ENCODE peak calls at places on chromosome 1, in seven cellular contexts. J is brain microvascular endothelial cell, W is ovary, A is foreskin fibroblast, G is sigmoid colon, B is GM20000, P is adrenal gland. N is an unnamed sample.

GRCh38 chr1:32335619-32335950 is 448 bp downstream of the MARCKSL1 start:
- DNase-seq in J (no peak), W (no peak), A (no peak), G (no peak), B (peak), P (no peak), N (no peak)

GRCh38 chr1:58815680-58816071 is 31.8 kb upstream of the JUN start:
- DNase-seq in J (peak), W (no peak), A (peak), G (no peak), B (peak), P (peak), N (peak)

GRCh38 chr1:99279525-99279924 is 15.2 kb downstream of the PLPPR4 start:
- DNase-seq in J (no peak), W (no peak), A (no peak), G (no peak), B (no peak), P (no peak), N (no peak)

GRCh38 chr1:153783233-153784190 is 8.3 kb downstream of the SLC27A3 start:
- DNase-seq in J (peak), W (peak), A (peak), G (peak), B (peak), P (peak), N (peak)

GRCh38 chr1:206631085-206631509 is 4.2 kb upstream of the DYRK3 start:
- DNase-seq in J (peak), W (peak), A (peak), G (peak), B (peak), P (peak), N (peak)

GRCh38 chr1:177423083-177423482 is 252.3 kb downstream of the BRINP2 start:
- DNase-seq in J (no peak), W (no peak), A (no peak), G (peak), B (no peak), P (no peak), N (no peak)

GRCh38 chr1:29708381-29708780 is 472.1 kb downstream of the PTPRU start:
- DNase-seq in J (no peak), W (no peak), A (peak), G (no peak), B (no peak), P (no peak), N (no peak)

GRCh38 chr1:202122639-202123335 is at the start of gene GPR37L1:
- DNase-seq in J (no peak), W (peak), A (peak), G (no peak), B (no peak), P (peak), N (peak)

GRCh38 chr1:164064501-164064900 is 494.5 kb upstream of the PBX1 start:
- DNase-seq in J (no peak), W (no peak), A (peak), G (no peak), B (no peak), P (no peak), N (no peak)

GRCh38 chr1:89271616-89272015 is 1.0 kb downstream of the GBP5 start:
- DNase-seq in J (no peak), W (no peak), A (peak), G (no peak), B (no peak), P (no peak), N (peak)

GRCh38 chr1:184419734-184420161 is 32.9 kb downstream of the C1orf21 start:
- DNase-seq in J (no peak), W (no peak), A (peak), G (no peak), B (no peak), P (no peak), N (peak)

GRCh38 chr1:214380418-214380817 is 99.5 kb downstream of the SMYD2 start:
- DNase-seq in J (no peak), W (no peak), A (no peak), G (no peak), B (no peak), P (no peak), N (no peak)

GRCh38 chr1:108124622-108125311 is 75.4 kb downstream of the SLC25A24 start:
- DNase-seq in J (no peak), W (no peak), A (no peak), G (no peak), B (no peak), P (no peak), N (no peak)

DNA sequence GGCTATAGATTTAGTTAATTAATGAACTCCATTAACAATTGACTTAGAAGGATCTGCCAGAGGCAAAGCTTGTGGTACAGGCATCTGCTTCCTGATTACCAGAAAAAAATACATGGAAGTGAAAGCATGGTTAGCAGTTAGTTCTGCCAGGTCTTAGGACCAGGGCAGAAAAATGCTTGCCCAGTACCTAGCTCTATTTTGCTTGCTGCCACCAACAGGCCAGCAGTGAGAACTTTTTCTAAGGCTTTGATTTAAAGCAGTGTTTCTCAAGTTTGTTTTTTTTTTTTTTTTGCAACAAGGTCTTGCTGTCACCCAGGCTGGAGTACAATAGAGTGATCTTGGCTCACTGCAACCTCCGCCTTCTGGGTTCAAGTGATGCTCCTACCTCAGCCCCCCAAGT is 16.4 kb upstream of the MTF1 start:
- DNase-seq in J (peak), W (no peak), A (peak), G (no peak), B (no peak), P (no peak), N (peak)
- TF ChIP-seq CTCF in J (peak), W (no peak), A (peak), G (no peak), B (no peak), P (no peak), N (peak)

GRCh38 chr1:14788065-14788464 is 189.6 kb downstream of the KAZN start:
- DNase-seq in J (no peak), W (no peak), A (no peak), G (no peak), B (no peak), P (no peak), N (no peak)

GRCh38 chr1:14784790-14785773 is 186.6 kb downstream of the KAZN start:
- DNase-seq in J (no peak), W (no peak), A (no peak), G (no peak), B (no peak), P (no peak), N (no peak)

GRCh38 chr1:14790967-14791366 is 192.5 kb downstream of the KAZN start:
- DNase-seq in J (no peak), W (no peak), A (no peak), G (no peak), B (no peak), P (no peak), N (no peak)

GRCh38 chr1:14786104-14786675 is 187.7 kb downstream of the KAZN start:
- DNase-seq in J (no peak), W (no peak), A (no peak), G (no peak), B (no peak), P (no peak), N (no peak)

DNA sequence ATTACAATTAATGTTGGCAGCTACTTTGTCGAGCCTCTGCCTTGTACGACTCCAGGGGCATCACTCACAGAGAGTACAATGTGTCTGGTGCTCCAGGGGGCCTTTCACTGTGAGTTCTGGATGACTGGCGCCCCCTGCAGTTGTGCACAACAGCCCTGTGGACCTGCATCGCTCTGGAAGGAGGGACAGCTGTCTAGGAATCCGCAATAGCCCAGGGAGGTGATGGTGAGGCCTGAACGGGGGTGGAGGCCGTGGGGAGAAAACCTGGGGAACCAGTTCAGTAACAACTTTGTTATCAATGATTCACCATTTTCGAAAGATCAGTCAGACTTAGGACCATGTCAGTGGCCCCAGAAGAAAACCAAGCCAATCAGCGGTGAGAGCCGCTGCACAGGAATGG is 189.1 kb downstream of the KAZN start:
- DNase-seq in J (no peak), W (no peak), A (no peak), G (no peak), B (no peak), P (no peak), N (no peak)
- TF ChIP-seq CTCF in J (no peak), W (no peak), A (no peak), G (no peak), B (no peak), P (no peak), N (no peak)

GRCh38 chr1:3349161-3349967 is 105.1 kb upstream of the ARHGEF16 start:
- DNase-seq in J (no peak), W (no peak), A (no peak), G (no peak), B (no peak), P (no peak), N (no peak)
- TF ChIP-seq CTCF in J (peak), W (no peak), A (no peak), G (no peak), B (no peak), P (no peak), N (peak)

DNA sequence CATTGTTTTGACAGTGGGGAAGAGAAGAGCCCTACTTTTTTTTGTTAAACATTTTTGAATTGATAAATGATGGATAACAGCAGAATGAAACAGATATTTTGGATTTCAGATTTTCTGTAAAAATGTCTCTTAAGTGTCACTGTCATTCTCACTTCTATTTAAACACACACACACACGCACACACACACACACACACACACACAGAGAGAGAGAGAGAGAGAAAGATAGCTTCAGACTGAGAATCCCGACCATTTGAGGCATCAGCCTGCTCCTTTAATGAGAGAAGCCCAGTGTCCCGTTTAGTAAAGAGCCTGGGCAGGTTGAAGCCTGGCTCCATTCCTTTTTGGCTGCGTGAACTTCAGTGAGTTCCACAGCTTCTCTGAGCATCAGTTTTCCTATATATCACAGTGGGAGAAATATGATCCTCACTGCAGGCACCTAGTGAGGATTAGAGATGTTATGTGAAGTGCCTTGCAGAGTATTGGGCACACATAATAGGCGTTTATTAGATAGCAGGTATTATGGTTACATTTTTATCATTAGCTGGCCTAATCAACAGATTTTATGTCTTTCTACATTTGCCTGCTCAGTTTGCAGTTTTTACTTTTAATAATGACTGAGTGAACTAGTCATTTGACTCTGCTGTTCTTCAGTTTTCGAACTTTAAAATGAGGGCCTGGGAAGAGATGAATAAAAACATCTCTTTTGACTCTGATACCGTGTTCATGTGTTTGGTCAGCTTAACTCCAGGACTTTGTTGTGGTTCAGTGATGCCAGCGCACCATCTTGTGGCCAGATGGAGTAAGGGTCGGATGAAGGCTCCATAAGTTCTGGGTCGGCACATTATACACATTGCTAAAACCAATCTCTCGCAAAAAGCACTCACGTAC is 78.8 kb upstream of the GPR88 start:
- DNase-seq in J (peak), W (peak), A (peak), G (peak), B (peak), P (peak), N (peak)
- TF ChIP-seq CTCF in J (peak), W (peak), A (peak), G (peak), B (peak), P (peak), N (peak)

GRCh38 chr1:119673171-119673940 is 25.3 kb upstream of the ZNF697 start:
- DNase-seq in J (peak), W (no peak), A (peak), G (no peak), B (no peak), P (no peak), N (no peak)

GRCh38 chr1:119674110-119674509 is 26.0 kb upstream of the ZNF697 start:
- DNase-seq in J (peak), W (no peak), A (peak), G (no peak), B (no peak), P (no peak), N (peak)

GRCh38 chr1:119676571-119677206 is 28.6 kb upstream of the ZNF697 start:
- DNase-seq in J (no peak), W (no peak), A (no peak), G (peak), B (no peak), P (no peak), N (no peak)

GRCh38 chr1:119675349-119676343 is 27.6 kb upstream of the ZNF697 start:
- DNase-seq in J (peak), W (peak), A (peak), G (peak), B (peak), P (peak), N (peak)

DNA sequence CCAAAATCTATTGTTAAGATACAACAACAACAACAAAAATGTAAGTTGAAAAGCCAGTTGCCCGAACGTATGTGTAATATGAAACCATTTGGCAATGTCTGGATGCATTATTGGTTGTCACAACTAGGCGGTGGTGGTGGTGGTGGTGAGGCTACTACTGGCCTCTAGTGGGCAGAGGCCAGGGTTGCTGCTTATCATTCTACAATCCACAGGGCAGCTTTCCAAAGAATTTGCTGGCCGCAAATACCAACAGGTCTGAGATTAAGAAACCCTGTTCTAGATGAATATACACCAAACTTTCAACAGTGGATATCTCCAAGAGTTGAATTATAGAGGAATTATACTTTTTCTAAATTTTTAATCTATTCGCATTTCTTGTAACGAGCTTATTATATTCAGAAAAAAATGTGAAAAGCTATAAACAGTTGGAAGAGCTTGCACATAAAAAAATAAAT is 26.8 kb upstream of the ZNF697 start:
- DNase-seq in J (peak), W (no peak), A (peak), G (peak), B (peak), P (peak), N (peak)
- TF ChIP-seq CTCF in J (no peak), W (no peak), A (no peak), G (no peak), B (peak), P (no peak), N (peak)